ENCODE peak calls at places on chromosomes 1 and 21, in five cellular contexts. Q, T, Y, F and L are unnamed samples.

GRCh38 chr1:234730542-234731370 is 120.8 kb upstream of the IRF2BP2 start:
- DNase-seq in Y (no peak), Q (peak; percentile 71), F (peak; percentile 26), T (no peak), L (no peak)

GRCh38 chr1:204738506-204738905 is 53.0 kb upstream of the LRRN2 start:
- DNase-seq in Y (no peak), Q (no peak), F (no peak), T (no peak), L (no peak)

GRCh38 chr1:172916126-172916525 is 134.6 kb downstream of the TNFSF18 start:
- DNase-seq in F (no peak), Q (no peak), Y (no peak), T (no peak), L (no peak)

GRCh38 chr1:76390451-76390850 is 315.9 kb downstream of the ST6GALNAC3 start:
- DNase-seq in Q (no peak), T (no peak), Y (no peak), F (no peak), L (peak; percentile 50)

GRCh38 chr1:198649598-198650338 is 10.9 kb downstream of the PTPRC start:
- DNase-seq in F (no peak), T (no peak), Q (peak; percentile 51), Y (no peak), L (no peak)

GRCh38 chr1:60343736-60344135 is 270.2 kb upstream of the C1orf87 start:
- DNase-seq in Q (no peak), Y (no peak), F (no peak), T (no peak), L (no peak)

GRCh38 chr21:29719561-29719960 is 220.2 kb downstream of the GRIK1 start:
- DNase-seq in T (no peak), F (no peak), Y (no peak), Q (no peak), L (no peak)

GRCh38 chr1:53642215-53642555 is 96.8 kb downstream of the GLIS1 start:
- DNase-seq in Q (no peak), F (no peak), T (no peak), Y (no peak), L (no peak)

GRCh38 chr21:17454315-17455027 is 58.4 kb upstream of the CXADR start:
- DNase-seq in T (peak; percentile 52), Q (peak; percentile 68), F (peak; percentile 42), Y (peak; percentile 61), L (peak; percentile 65)

GRCh38 chr1:39890267-39890666 is 7.0 kb upstream of the TRIT1 start:
- DNase-seq in T (no peak), Q (no peak), Y (no peak), F (no peak), L (no peak)

GRCh38 chr1:208256556-208256955 is 12.4 kb upstream of the PLXNA2 start:
- DNase-seq in Y (no peak), Q (no peak), F (no peak), T (no peak), L (no peak)

GRCh38 chr1:19045898-19046889 is 89.7 kb upstream of the IFFO2 start:
- DNase-seq in F (no peak), T (no peak), Q (no peak), Y (no peak), L (no peak)

GRCh38 chr1:65681101-65681500 is 111.6 kb upstream of the PDE4B start:
- DNase-seq in T (no peak), Y (no peak), Q (no peak), F (no peak), L (no peak)

GRCh38 chr21:32233722-32234301 is 45.0 kb downstream of the MIS18A start:
- DNase-seq in T (no peak), Y (no peak), F (no peak), Q (no peak), L (no peak)

GRCh38 chr1:59029366-59029765 is 245.5 kb upstream of the JUN start:
- DNase-seq in F (no peak), Q (no peak), Y (no peak), T (no peak), L (no peak)

GRCh38 chr1:9873385-9873784 is 36.7 kb downstream of the CTNNBIP1 start:
- DNase-seq in T (no peak), Q (no peak), Y (no peak), F (no peak), L (no peak)

GRCh38 chr1:40907899-40908298 is 45.7 kb upstream of the CITED4 start:
- DNase-seq in T (no peak), F (no peak), Q (no peak), Y (no peak), L (no peak)

GRCh38 chr1:224762701-224763100 is 146.6 kb downstream of the CNIH3 start:
- DNase-seq in Q (no peak), Y (no peak), T (no peak), F (no peak), L (no peak)

GRCh38 chr1:224127925-224128819 is 14.3 kb downstream of the FBXO28 start:
- DNase-seq in Q (no peak), Y (no peak), T (no peak), F (no peak), L (no peak)

GRCh38 chr1:107264561-107264960 is 123.7 kb downstream of the NTNG1 start:
- DNase-seq in T (no peak), F (no peak), Y (no peak), Q (no peak), L (no peak)

GRCh38 chr1:175885247-175885646 is 141.9 kb upstream of the TNR start:
- DNase-seq in F (no peak), Q (no peak), Y (no peak), T (peak; percentile 11), L (no peak)

GRCh38 chr1:160239582-160240299 is 22.6 kb downstream of the DCAF8 start:
- DNase-seq in Y (no peak), T (no peak), F (no peak), Q (no peak), L (no peak)

GRCh38 chr1:188022661-188023060 is 1193.9 kb downstream of the PLA2G4A start:
- DNase-seq in Y (no peak), F (no peak), Q (no peak), T (no peak), L (no peak)

GRCh38 chr1:235843458-235843857 is 23.2 kb downstream of the LYST start:
- DNase-seq in T (no peak), F (no peak), Y (no peak), Q (peak; percentile 45), L (no peak)

GRCh38 chr1:224183591-224184312 is 712 bp downstream of the DEGS1 start:
- DNase-seq in F (peak; percentile 60), T (no peak), Q (peak; percentile 80), Y (no peak), L (peak; percentile 60)

GRCh38 chr1:192620096-192620495 is 15.9 kb upstream of the RGS13 start:
- DNase-seq in Y (no peak), Q (no peak), T (no peak), F (no peak), L (no peak)

GRCh38 chr1:117902944-117903343 is 26.5 kb downstream of the GDAP2 start:
- DNase-seq in T (no peak), F (no peak), Q (no peak), Y (no peak), L (no peak)

GRCh38 chr1:22418352-22418751 is 33.3 kb upstream of the ZBTB40 start:
- DNase-seq in Y (no peak), F (no peak), Q (no peak), T (no peak), L (no peak)

GRCh38 chr1:238119060-238119459 is 228.3 kb upstream of the ZP4 start:
- DNase-seq in Y (no peak), F (no peak), Q (no peak), T (no peak), L (no peak)

GRCh38 chr1:209363112-209363511 is 220.4 kb upstream of the CAMK1G start:
- DNase-seq in F (no peak), Q (no peak), T (no peak), Y (no peak), L (no peak)